ENCODE peak calls at places on chromosomes 11 and 22, in four cellular contexts. G is HT-29, N is SHP77, E is stomach. C is an unnamed sample.

GRCh38 chr22:46676881-46677280 is 56.7 kb downstream of the GRAMD4 start:
- DNase-seq in N (no peak), G (no peak), E (no peak), C (no peak)

GRCh38 chr22:49845666-49846459 is 7.8 kb upstream of the ZBED4 start:
- DNase-seq in N (no peak), E (no peak), G (no peak), C (no peak)

GRCh38 chr22:40509401-40510134 is 127.0 kb downstream of the MRTFA start:
- DNase-seq in E (peak), G (no peak), N (no peak), C (no peak)

GRCh38 chr11:697811-698311 is 2.2 kb downstream of the TMEM80 start:
- DNase-seq in G (no peak), E (no peak), N (no peak), C (no peak)

GRCh38 chr11:74341926-74342325 is 30.5 kb upstream of the P4HA3 start:
- DNase-seq in G (no peak), N (no peak), E (no peak), C (no peak)

GRCh38 chr11:58524232-58525036 is 16.5 kb upstream of the OR5B21 start:
- DNase-seq in G (peak), N (peak), E (peak), C (peak)

GRCh38 chr11:47355283-47356128 is 3.0 kb upstream of the MYBPC3 start:
- DNase-seq in N (peak), E (peak), G (peak), C (peak)

GRCh38 chr11:103700605-103701004 is 335.8 kb upstream of the DDI1 start:
- DNase-seq in G (no peak), N (no peak), E (no peak), C (no peak)

GRCh38 chr11:3178349-3178748 is 13.2 kb upstream of the OSBPL5 start:
- DNase-seq in G (no peak), N (no peak), E (no peak), C (no peak)

GRCh38 chr11:70834984-70835560 is 417.3 kb downstream of the SHANK2 start:
- DNase-seq in G (no peak), E (no peak), N (no peak), C (no peak)

GRCh38 chr11:116993599-116993998 is 104.6 kb downstream of the SIK3 start:
- DNase-seq in N (peak), E (no peak), G (no peak), C (no peak)

GRCh38 chr22:45397806-45398205 is 15.6 kb downstream of the SMC1B start:
- DNase-seq in E (no peak), G (no peak), N (peak), C (no peak)

GRCh38 chr11:76705834-76706233 is 35.3 kb upstream of the LRRC32 start:
- DNase-seq in E (no peak), G (no peak), N (no peak), C (no peak)

GRCh38 chr22:35524966-35525686 is 15.5 kb upstream of the RASD2 start:
- DNase-seq in N (peak), G (no peak), E (no peak), C (peak)

GRCh38 chr11:64176751-64177150 is 9.2 kb upstream of the STIP1 start:
- DNase-seq in G (no peak), N (no peak), E (no peak), C (no peak)

GRCh38 chr11:66617148-66617814 is 851 bp downstream of the RBM14 start:
- DNase-seq in G (no peak), E (no peak), N (peak), C (no peak)

GRCh38 chr11:77172666-77172982 is 44.6 kb downstream of the MYO7A start:
- DNase-seq in N (no peak), E (no peak), G (no peak), C (no peak)

GRCh38 chr11:1225386-1226225 is 2.7 kb downstream of the MUC5B start:
- DNase-seq in E (no peak), G (no peak), N (no peak), C (no peak)

GRCh38 chr22:45226681-45227186 is 14.0 kb downstream of the KIAA0930 start:
- DNase-seq in G (peak), N (peak), E (peak), C (no peak)

GRCh38 chr11:126655807-126656128 is 300.3 kb downstream of the ST3GAL4 start:
- DNase-seq in E (no peak), N (no peak), G (no peak), C (no peak)

GRCh38 chr11:125070699-125071254 is 7.7 kb downstream of the SLC37A2 start:
- DNase-seq in N (no peak), E (peak), G (peak), C (no peak)

GRCh38 chr11:128624269-128625170 is 37.2 kb upstream of the ETS1 start:
- DNase-seq in E (peak), N (no peak), G (no peak), C (no peak)

GRCh38 chr11:73114110-73114834 is 27.8 kb downstream of the FCHSD2 start:
- DNase-seq in G (no peak), E (no peak), N (no peak), C (no peak)

GRCh38 chr11:59812220-59812619 is 1.6 kb upstream of the MRPL16 start:
- DNase-seq in N (no peak), G (no peak), E (no peak), C (no peak)

GRCh38 chr11:64758330-64759079 is 1.3 kb downstream of the PYGM start:
- DNase-seq in G (no peak), E (no peak), N (no peak), C (no peak)

GRCh38 chr22:50056214-50056972 is 1.7 kb downstream of the TTLL8 start:
- DNase-seq in N (no peak), G (no peak), E (no peak), C (no peak)

C was measured in DMS 273 treated with DMSO at 0.1 percent for 48 hours.